ENCODE peak calls at places on chromosomes 16 and 17, in ten cellular contexts. S is lower lobe of right lung; T is K562; H is fibroblast of lung; I is cardiac muscle cell; E is foreskin keratinocyte; R is iPS DF 6.9; N is PC-3; Y is CD4-positive, CD25-positive, alpha-beta regulatory T cell; Z is CD4-positive, alpha-beta T cell. J is an unnamed sample.

GRCh38 chr17:2898255-2898926 is 102.2 kb downstream of the RAP1GAP2 start:
- DNase-seq in S (no peak), T (no peak), H (no peak), I (no peak), E (no peak), R (no peak), N (no peak), Y (no peak), Z (no peak), J (no peak)

GRCh38 chr17:57956311-57957119 is 1.3 kb upstream of the CUEDC1 start:
- DNase-seq in S (no peak), T (no peak), H (no peak), I (no peak), E (no peak), R (no peak), N (no peak), Y (no peak), Z (peak; percentile 33), J (no peak)

GRCh38 chr17:8122391-8122922 is 1.4 kb downstream of the HES7 start:
- DNase-seq in S (no peak), T (no peak), H (peak; percentile 66), I (peak; percentile 18), E (no peak), R (no peak), N (peak; percentile 5), Y (no peak), Z (no peak), J (no peak)

GRCh38 chr16:85527042-85527766 is 85.9 kb upstream of the GSE1 start:
- DNase-seq in S (no peak), T (no peak), H (no peak), I (no peak), E (no peak), R (no peak), N (no peak), Y (no peak), Z (no peak), J (no peak)

GRCh38 chr16:87445486-87445885 is 47.3 kb downstream of the ZCCHC14 start:
- DNase-seq in S (no peak), T (no peak), H (peak; percentile 56), I (no peak), E (no peak), R (no peak), N (no peak), Y (no peak), Z (no peak), J (no peak)

GRCh38 chr16:8718753-8719386 is 44.5 kb downstream of the ABAT start:
- DNase-seq in S (no peak), T (no peak), H (no peak), I (no peak), E (no peak), R (no peak), N (no peak), Y (no peak), Z (no peak), J (no peak)

GRCh38 chr16:12815361-12815760 is 11.7 kb upstream of the CPPED1 start:
- DNase-seq in S (no peak), T (no peak), H (no peak), I (no peak), E (no peak), R (no peak), N (no peak), Y (no peak), Z (no peak), J (peak; percentile 14)

GRCh38 chr17:2776589-2777241 is 19.5 kb upstream of the RAP1GAP2 start:
- DNase-seq in S (no peak), T (no peak), H (no peak), I (peak; percentile 62), E (no peak), R (no peak), N (no peak), Y (no peak), Z (no peak), J (no peak)

GRCh38 chr17:37413875-37414519 is 7.3 kb downstream of the TADA2A start:
- DNase-seq in S (no peak), T (no peak), H (peak; percentile 21), I (no peak), E (no peak), R (no peak), N (peak; percentile 25), Y (no peak), Z (no peak), J (no peak)

GRCh38 chr17:80071116-80071980 is 30.0 kb upstream of the GAA start:
- DNase-seq in S (no peak), T (no peak), H (peak; percentile 56), I (no peak), E (no peak), R (no peak), N (no peak), Y (no peak), Z (no peak), J (peak; percentile 38)

GRCh38 chr17:33012522-33013033 is 20.9 kb downstream of the SPACA3 start:
- DNase-seq in S (no peak), T (no peak), H (peak; percentile 96), I (no peak), E (peak; percentile 76), R (no peak), N (peak; percentile 85), Y (no peak), Z (no peak), J (no peak)

GRCh38 chr17:71363661-71364060 is 757.2 kb upstream of the SOX9 start:
- DNase-seq in S (no peak), T (no peak), H (no peak), I (no peak), E (no peak), R (no peak), N (no peak), Y (no peak), Z (no peak), J (no peak)

GRCh38 chr17:36849871-36850348 is 87.4 kb upstream of the LHX1 start:
- DNase-seq in S (no peak), T (peak; percentile 57), H (peak; percentile 34), I (peak; percentile 14), E (peak; percentile 68), R (no peak), N (peak; percentile 25), Y (no peak), Z (no peak), J (no peak)

GRCh38 chr17:46150216-46150963 is 42.8 kb downstream of the KANSL1 start:
- DNase-seq in S (no peak), T (no peak), H (no peak), I (no peak), E (no peak), R (no peak), N (no peak), Y (no peak), Z (no peak), J (no peak)

GRCh38 chr17:74211929-74212261 is 1.5 kb upstream of the TTYH2 start:
- DNase-seq in S (no peak), T (no peak), H (peak; percentile 17), I (no peak), E (no peak), R (no peak), N (no peak), Y (no peak), Z (no peak), J (no peak)

GRCh38 chr16:27285676-27286196 is 17.2 kb upstream of the NSMCE1 start:
- DNase-seq in S (no peak), T (no peak), H (no peak), I (no peak), E (no peak), R (no peak), N (no peak), Y (no peak), Z (no peak), J (peak; percentile 16)

GRCh38 chr16:83622010-83622409 is 185.8 kb upstream of the HSBP1 start:
- DNase-seq in S (no peak), T (no peak), H (no peak), I (no peak), E (no peak), R (no peak), N (no peak), Y (no peak), Z (no peak), J (no peak)

GRCh38 chr17:13538841-13539411 is 62.8 kb downstream of the HS3ST3A1 start:
- DNase-seq in S (no peak), T (peak; percentile 72), H (no peak), I (no peak), E (no peak), R (no peak), N (no peak), Y (no peak), Z (no peak), J (no peak)

GRCh38 chr16:58331024-58331707 is 36.3 kb upstream of the PRSS54 start:
- DNase-seq in S (no peak), T (peak; percentile 46), H (no peak), I (peak; percentile 62), E (no peak), R (no peak), N (no peak), Y (no peak), Z (no peak), J (no peak)

GRCh38 chr16:58324792-58325191 is 30.0 kb upstream of the PRSS54 start:
- DNase-seq in S (no peak), T (no peak), H (no peak), I (no peak), E (no peak), R (no peak), N (no peak), Y (no peak), Z (no peak), J (no peak)

GRCh38 chr16:58329147-58329546 is 34.3 kb upstream of the PRSS54 start:
- DNase-seq in S (no peak), T (no peak), H (peak; percentile 38), I (no peak), E (no peak), R (no peak), N (peak; percentile 51), Y (no peak), Z (no peak), J (no peak)

GRCh38 chr16:58325941-58326340 is 31.1 kb upstream of the PRSS54 start:
- DNase-seq in S (no peak), T (no peak), H (no peak), I (no peak), E (no peak), R (no peak), N (no peak), Y (no peak), Z (no peak), J (no peak)
- H3K27ac ChIP-seq in S (no peak overlapping the region), T (no peak overlapping the region), H (no peak overlapping the region), I (no peak overlapping the region), E (no peak overlapping the region), R (no peak overlapping the region), N (no peak overlapping the region), Y (no peak overlapping the region), Z (no peak overlapping the region), J (no peak overlapping the region)

GRCh38 chr16:2483160-2483559 is 8.2 kb downstream of the TBC1D24 start:
- DNase-seq in S (peak; percentile 51), T (no peak), H (no peak), I (no peak), E (no peak), R (no peak), N (no peak), Y (no peak), Z (no peak), J (no peak)
- H3K27ac ChIP-seq in S (peak overlapping the region; percentile 60), T (no peak overlapping the region), H (peak overlapping the region; percentile 70), I (no peak overlapping the region), E (no peak overlapping the region), R (no peak overlapping the region), N (no peak overlapping the region), Y (no peak overlapping the region), Z (no peak overlapping the region), J (peak overlapping the region; percentile 16)

GRCh38 chr16:73126453-73126853 is 78.5 kb upstream of the ZFHX3 start:
- DNase-seq in S (no peak), T (no peak), H (peak; percentile 95), I (no peak), E (no peak), R (no peak), N (no peak), Y (no peak), Z (no peak), J (no peak)
- H3K27ac ChIP-seq in S (no peak overlapping the region), T (no peak overlapping the region), H (no peak overlapping the region), I (no peak overlapping the region), E (no peak overlapping the region), R (no peak overlapping the region), N (no peak overlapping the region), Y (no peak overlapping the region), Z (no peak overlapping the region), J (no peak overlapping the region)

GRCh38 chr17:9843152-9844010 is 17.7 kb downstream of the GLP2R start:
- DNase-seq in S (no peak), T (no peak), H (no peak), I (no peak), E (no peak), R (no peak), N (no peak), Y (no peak), Z (no peak), J (no peak)
- H3K27ac ChIP-seq in S (no peak overlapping the region), T (no peak overlapping the region), H (no peak overlapping the region), I (no peak overlapping the region), E (no peak overlapping the region), R (no peak overlapping the region), N (peak overlapping the region; percentile 80), Y (no peak overlapping the region), Z (no peak overlapping the region), J (no peak overlapping the region)

J was measured in substantia nigra.